ENCODE peak calls at places on chromosomes 16 and 17, in six cellular contexts. One of them, this sample, is unnamed.

GRCh38 chr16:59758848-59759247 is 1024.7 kb upstream of the GOT2 start:
- DNase-seq in neuronal stem cell: no peak
- DNase-seq in stimulated activated CD4-positive, alpha-beta T cell treated with anti-CD3 and anti-CD28 coated beads, Interleukin-2, amount 100 ng/mL, for 4 hours: no peak
- DNase-seq in A673: no peak
- DNase-seq in progenitor cell of endocrine pancreas: no peak
- DNase-seq in SHP77: no peak
- DNase-seq in this sample: no peak

GRCh38 chr16:56336711-56337110 is 88.6 kb downstream of the AMFR start:
- DNase-seq in A673: no peak
- DNase-seq in neuronal stem cell: no peak
- DNase-seq in progenitor cell of endocrine pancreas: no peak
- DNase-seq in SHP77: no peak
- DNase-seq in stimulated activated CD4-positive, alpha-beta T cell treated with anti-CD3 and anti-CD28 coated beads, Interleukin-2, amount 100 ng/mL, for 4 hours: no peak
- DNase-seq in this sample: no peak

GRCh38 chr16:67968440-67969285 is at the start of gene SLC12A4:
- DNase-seq in stimulated activated CD4-positive, alpha-beta T cell treated with anti-CD3 and anti-CD28 coated beads, Interleukin-2, amount 100 ng/mL, for 4 hours: peak
- DNase-seq in A673: peak
- DNase-seq in neuronal stem cell: peak
- DNase-seq in SHP77: peak
- DNase-seq in progenitor cell of endocrine pancreas: peak
- DNase-seq in this sample: peak

GRCh38 chr16:3431779-3432219 is 11.5 kb downstream of the ZNF597 start:
- DNase-seq in progenitor cell of endocrine pancreas: no peak
- DNase-seq in SHP77: no peak
- DNase-seq in A673: peak
- DNase-seq in neuronal stem cell: no peak
- DNase-seq in stimulated activated CD4-positive, alpha-beta T cell treated with anti-CD3 and anti-CD28 coated beads, Interleukin-2, amount 100 ng/mL, for 4 hours: peak
- DNase-seq in this sample: peak

GRCh38 chr16:89369266-89369895 is 121.0 kb downstream of the ANKRD11 start:
- DNase-seq in SHP77: no peak
- DNase-seq in A673: no peak
- DNase-seq in stimulated activated CD4-positive, alpha-beta T cell treated with anti-CD3 and anti-CD28 coated beads, Interleukin-2, amount 100 ng/mL, for 4 hours: no peak
- DNase-seq in progenitor cell of endocrine pancreas: no peak
- DNase-seq in neuronal stem cell: no peak
- DNase-seq in this sample: no peak

GRCh38 chr16:49472598-49472997 is 99.0 kb downstream of the C16orf78 start:
- DNase-seq in SHP77: no peak
- DNase-seq in stimulated activated CD4-positive, alpha-beta T cell treated with anti-CD3 and anti-CD28 coated beads, Interleukin-2, amount 100 ng/mL, for 4 hours: no peak
- DNase-seq in progenitor cell of endocrine pancreas: no peak
- DNase-seq in neuronal stem cell: no peak
- DNase-seq in A673: no peak
- DNase-seq in this sample: no peak

GRCh38 chr17:28446716-28447395 is 26.6 kb upstream of the SLC13A2 start:
- DNase-seq in A673: no peak
- DNase-seq in neuronal stem cell: no peak
- DNase-seq in progenitor cell of endocrine pancreas: no peak
- DNase-seq in SHP77: no peak
- DNase-seq in stimulated activated CD4-positive, alpha-beta T cell treated with anti-CD3 and anti-CD28 coated beads, Interleukin-2, amount 100 ng/mL, for 4 hours: no peak
- DNase-seq in this sample: no peak

GRCh38 chr16:80463776-80464175 is 77.0 kb upstream of the DYNLRB2 start:
- DNase-seq in A673: no peak
- DNase-seq in progenitor cell of endocrine pancreas: no peak
- DNase-seq in neuronal stem cell: no peak
- DNase-seq in stimulated activated CD4-positive, alpha-beta T cell treated with anti-CD3 and anti-CD28 coated beads, Interleukin-2, amount 100 ng/mL, for 4 hours: no peak
- DNase-seq in SHP77: no peak
- DNase-seq in this sample: no peak

GRCh38 chr16:5073279-5073629 is 1.6 kb downstream of the ALG1 start:
- DNase-seq in SHP77: no peak
- DNase-seq in progenitor cell of endocrine pancreas: no peak
- DNase-seq in neuronal stem cell: no peak
- DNase-seq in stimulated activated CD4-positive, alpha-beta T cell treated with anti-CD3 and anti-CD28 coated beads, Interleukin-2, amount 100 ng/mL, for 4 hours: no peak
- DNase-seq in A673: no peak
- DNase-seq in this sample: no peak

GRCh38 chr16:19382887-19383816 is 34.5 kb upstream of the TMC5 start:
- DNase-seq in neuronal stem cell: no peak
- DNase-seq in A673: no peak
- DNase-seq in SHP77: peak
- DNase-seq in stimulated activated CD4-positive, alpha-beta T cell treated with anti-CD3 and anti-CD28 coated beads, Interleukin-2, amount 100 ng/mL, for 4 hours: no peak
- DNase-seq in progenitor cell of endocrine pancreas: no peak
- DNase-seq in this sample: no peak

GRCh38 chr17:76360461-76360860 is 6.7 kb upstream of the PRPSAP1 start:
- DNase-seq in stimulated activated CD4-positive, alpha-beta T cell treated with anti-CD3 and anti-CD28 coated beads, Interleukin-2, amount 100 ng/mL, for 4 hours: no peak
- DNase-seq in A673: no peak
- DNase-seq in neuronal stem cell: no peak
- DNase-seq in SHP77: no peak
- DNase-seq in progenitor cell of endocrine pancreas: no peak
- DNase-seq in this sample: no peak

GRCh38 chr16:81889896-81890634 is 111.0 kb downstream of the PLCG2 start:
- DNase-seq in stimulated activated CD4-positive, alpha-beta T cell treated with anti-CD3 and anti-CD28 coated beads, Interleukin-2, amount 100 ng/mL, for 4 hours: peak
- DNase-seq in neuronal stem cell: peak
- DNase-seq in progenitor cell of endocrine pancreas: peak
- DNase-seq in A673: peak
- DNase-seq in SHP77: peak
- DNase-seq in this sample: peak

GRCh38 chr17:44623070-44623725 is 33.1 kb upstream of the MEIOC start:
- DNase-seq in neuronal stem cell: no peak
- DNase-seq in stimulated activated CD4-positive, alpha-beta T cell treated with anti-CD3 and anti-CD28 coated beads, Interleukin-2, amount 100 ng/mL, for 4 hours: no peak
- DNase-seq in A673: no peak
- DNase-seq in SHP77: no peak
- DNase-seq in progenitor cell of endocrine pancreas: no peak
- DNase-seq in this sample: peak

GRCh38 chr16:12590409-12590808 is 213.3 kb downstream of the CPPED1 start:
- DNase-seq in stimulated activated CD4-positive, alpha-beta T cell treated with anti-CD3 and anti-CD28 coated beads, Interleukin-2, amount 100 ng/mL, for 4 hours: no peak
- DNase-seq in A673: no peak
- DNase-seq in SHP77: no peak
- DNase-seq in progenitor cell of endocrine pancreas: no peak
- DNase-seq in neuronal stem cell: no peak
- DNase-seq in this sample: no peak

GRCh38 chr17:44906010-44906646 is 6.9 kb upstream of the EFTUD2 start:
- DNase-seq in SHP77: no peak
- DNase-seq in A673: peak
- DNase-seq in neuronal stem cell: no peak
- DNase-seq in progenitor cell of endocrine pancreas: no peak
- DNase-seq in stimulated activated CD4-positive, alpha-beta T cell treated with anti-CD3 and anti-CD28 coated beads, Interleukin-2, amount 100 ng/mL, for 4 hours: no peak
- DNase-seq in this sample: peak

GRCh38 chr17:77423589-77424451 is 283.1 kb downstream of the SEC14L1 start:
- DNase-seq in SHP77: no peak
- DNase-seq in stimulated activated CD4-positive, alpha-beta T cell treated with anti-CD3 and anti-CD28 coated beads, Interleukin-2, amount 100 ng/mL, for 4 hours: no peak
- DNase-seq in neuronal stem cell: no peak
- DNase-seq in progenitor cell of endocrine pancreas: no peak
- DNase-seq in A673: no peak
- DNase-seq in this sample: no peak

GRCh38 chr17:56125830-56126819 is 27.1 kb upstream of the ANKFN1 start:
- DNase-seq in neuronal stem cell: peak
- DNase-seq in stimulated activated CD4-positive, alpha-beta T cell treated with anti-CD3 and anti-CD28 coated beads, Interleukin-2, amount 100 ng/mL, for 4 hours: no peak
- DNase-seq in SHP77: no peak
- DNase-seq in A673: peak
- DNase-seq in progenitor cell of endocrine pancreas: peak
- DNase-seq in this sample: peak

GRCh38 chr16:84700518-84701277 is 898 bp downstream of the USP10 start:
- DNase-seq in progenitor cell of endocrine pancreas: no peak
- DNase-seq in neuronal stem cell: peak
- DNase-seq in SHP77: peak
- DNase-seq in stimulated activated CD4-positive, alpha-beta T cell treated with anti-CD3 and anti-CD28 coated beads, Interleukin-2, amount 100 ng/mL, for 4 hours: peak
- DNase-seq in A673: peak
- DNase-seq in this sample: peak

GRCh38 chr17:74964246-74964761 is 8.3 kb downstream of the HID1 start:
- DNase-seq in stimulated activated CD4-positive, alpha-beta T cell treated with anti-CD3 and anti-CD28 coated beads, Interleukin-2, amount 100 ng/mL, for 4 hours: no peak
- DNase-seq in SHP77: no peak
- DNase-seq in A673: no peak
- DNase-seq in progenitor cell of endocrine pancreas: no peak
- DNase-seq in neuronal stem cell: no peak
- DNase-seq in this sample: no peak

GRCh38 chr16:2526135-2526534 is 5.1 kb downstream of the CEMP1 start:
- DNase-seq in A673: no peak
- DNase-seq in SHP77: no peak
- DNase-seq in stimulated activated CD4-positive, alpha-beta T cell treated with anti-CD3 and anti-CD28 coated beads, Interleukin-2, amount 100 ng/mL, for 4 hours: no peak
- DNase-seq in neuronal stem cell: no peak
- DNase-seq in progenitor cell of endocrine pancreas: no peak
- DNase-seq in this sample: no peak

GRCh38 chr17:47704116-47704515 is 10.2 kb downstream of the TBKBP1 start:
- DNase-seq in stimulated activated CD4-positive, alpha-beta T cell treated with anti-CD3 and anti-CD28 coated beads, Interleukin-2, amount 100 ng/mL, for 4 hours: no peak
- DNase-seq in progenitor cell of endocrine pancreas: no peak
- DNase-seq in neuronal stem cell: no peak
- DNase-seq in A673: no peak
- DNase-seq in SHP77: no peak
- DNase-seq in this sample: no peak